ENCODE peak calls at places on chromosomes 2 and 18, in eight cellular contexts. G, U, F, L, X, M, T and E are unnamed samples.

GRCh38 chr2:23642516-23642915 is 257.5 kb downstream of the KLHL29 start:
- DNase-seq in L (no peak), U (peak), G (no peak), X (no peak), M (no peak), F (no peak), T (no peak), E (no peak)

GRCh38 chr2:168119519-168120141 is 127.8 kb downstream of the STK39 start:
- DNase-seq in L (no peak), F (no peak), X (peak), G (no peak), M (no peak), U (no peak), T (no peak), E (no peak)

GRCh38 chr2:40244251-40245010 is 207.5 kb downstream of the SLC8A1 start:
- DNase-seq in F (peak), L (peak), U (peak), M (peak), T (no peak), X (no peak), G (no peak), E (peak)

GRCh38 chr2:74010087-74010541 is 25.4 kb downstream of the TET3 start:
- DNase-seq in G (no peak), U (no peak), F (no peak), M (no peak), X (no peak), T (no peak), L (peak), E (peak)

GRCh38 chr18:51491678-51492372 is 294.3 kb upstream of the MEX3C start:
- DNase-seq in G (no peak), M (no peak), L (no peak), X (no peak), F (no peak), T (no peak), U (no peak), E (no peak)

GRCh38 chr18:22286576-22286975 is 117.2 kb downstream of the GATA6 start:
- DNase-seq in T (no peak), G (no peak), X (no peak), M (no peak), F (no peak), U (peak), L (peak), E (peak)

GRCh38 chr2:231820786-231821303 is 34.6 kb downstream of the COPS7B start:
- DNase-seq in M (no peak), U (no peak), F (no peak), X (no peak), G (no peak), T (peak), L (no peak), E (no peak)

GRCh38 chr2:161036926-161037325 is 123.3 kb upstream of the TANK start:
- DNase-seq in T (no peak), U (no peak), G (no peak), M (no peak), L (no peak), X (no peak), F (no peak), E (no peak)

GRCh38 chr2:208359632-208359986 is 47.0 kb upstream of the PTH2R start:
- DNase-seq in M (no peak), L (no peak), U (peak), X (no peak), T (no peak), F (no peak), G (no peak), E (no peak)

GRCh38 chr2:1051075-1051474 is 100.4 kb downstream of the SNTG2 start:
- DNase-seq in X (no peak), U (no peak), G (no peak), F (no peak), L (no peak), T (no peak), M (no peak), E (no peak)

GRCh38 chr2:6103372-6103771 is 411.2 kb downstream of the SOX11 start:
- DNase-seq in T (no peak), X (no peak), L (no peak), G (no peak), U (no peak), F (no peak), M (no peak), E (no peak)

GRCh38 chr2:225471492-225471891 is 72.0 kb downstream of the NYAP2 start:
- DNase-seq in X (no peak), U (no peak), M (no peak), L (no peak), T (no peak), G (no peak), F (no peak), E (no peak)

GRCh38 chr2:186561467-186562208 is 28.2 kb upstream of the ITGAV start:
- DNase-seq in T (no peak), U (no peak), G (no peak), F (no peak), M (no peak), X (no peak), L (no peak), E (no peak)

GRCh38 chr2:172745636-172746035 is 10.0 kb downstream of the RAPGEF4 start:
- DNase-seq in U (no peak), M (no peak), F (no peak), G (no peak), X (no peak), L (no peak), T (no peak), E (no peak)

GRCh38 chr2:219570924-219571310 is 422 bp downstream of the OBSL1 start:
- DNase-seq in U (no peak), F (no peak), L (no peak), X (no peak), T (no peak), G (no peak), M (no peak), E (no peak)

GRCh38 chr2:173414823-173415322 is 60.2 kb downstream of the CDCA7 start:
- DNase-seq in G (no peak), X (no peak), T (no peak), M (no peak), L (no peak), F (no peak), U (no peak), E (no peak)

GRCh38 chr2:11827547-11827946 is 81.1 kb downstream of the LPIN1 start:
- DNase-seq in U (no peak), F (no peak), L (no peak), X (no peak), T (no peak), M (no peak), G (no peak), E (no peak)

GRCh38 chr2:112259509-112260294 is 4.9 kb upstream of the ZC3H8 start:
- DNase-seq in T (no peak), M (peak), L (peak), X (peak), U (peak), G (peak), F (peak), E (peak)

GRCh38 chr2:131148426-131148825 is 43.3 kb downstream of the PLEKHB2 start:
- DNase-seq in M (no peak), X (no peak), G (no peak), U (no peak), F (no peak), L (no peak), T (no peak), E (no peak)

GRCh38 chr2:55809875-55810620 is 113.5 kb downstream of the EFEMP1 start:
- DNase-seq in L (no peak), X (no peak), M (peak), G (no peak), F (peak), U (peak), T (no peak), E (no peak)

GRCh38 chr2:175366814-175367213 is 185.3 kb upstream of the ATP5MC3 start:
- DNase-seq in G (no peak), F (no peak), T (peak), L (no peak), M (no peak), X (no peak), U (no peak), E (no peak)

GRCh38 chr18:69282371-69282770 is 118.3 kb upstream of the DOK6 start:
- DNase-seq in X (no peak), F (no peak), L (no peak), G (no peak), M (no peak), T (no peak), U (no peak), E (no peak)

GRCh38 chr2:144048631-144049060 is 471.3 kb downstream of the ZEB2 start:
- DNase-seq in F (no peak), L (no peak), U (no peak), T (no peak), X (no peak), M (no peak), G (no peak), E (no peak)

GRCh38 chr2:240962371-240963064 is 35.9 kb upstream of the SNED1 start:
- DNase-seq in T (no peak), L (peak), U (peak), M (peak), F (peak), G (peak), X (no peak), E (peak)

GRCh38 chr2:144642106-144642505 is 122.2 kb upstream of the ZEB2 start:
- DNase-seq in L (no peak), G (no peak), T (no peak), U (no peak), M (no peak), F (no peak), X (no peak), E (no peak)

GRCh38 chr2:26535663-26536275 is 57.8 kb upstream of the OTOF start:
- DNase-seq in M (no peak), F (no peak), L (no peak), X (no peak), T (no peak), G (no peak), U (no peak), E (no peak)

GRCh38 chr2:39731546-39731945 is 47.5 kb downstream of the THUMPD2 start:
- DNase-seq in L (no peak), F (no peak), M (no peak), X (no peak), T (no peak), U (no peak), G (no peak), E (no peak)

GRCh38 chr2:220219371-220219770 is 591.9 kb downstream of the SLC4A3 start:
- DNase-seq in U (no peak), F (no peak), M (no peak), T (no peak), G (no peak), L (no peak), X (no peak), E (no peak)

GRCh38 chr2:219987830-219988229 is 360.4 kb downstream of the SLC4A3 start:
- DNase-seq in X (no peak), M (no peak), F (no peak), L (no peak), T (no peak), G (peak), U (no peak), E (no peak)

GRCh38 chr2:98515571-98515927 is 70.9 kb downstream of the INPP4A start:
- DNase-seq in M (no peak), F (no peak), U (no peak), G (no peak), T (peak), X (no peak), L (no peak), E (no peak)

GRCh38 chr18:58102020-58102419 is 58.0 kb downstream of the NEDD4L start:
- DNase-seq in T (no peak), L (no peak), U (no peak), F (no peak), G (no peak), M (no peak), X (no peak), E (no peak)

GRCh38 chr2:240920783-240921231 is 14.7 kb downstream of the CROCC2 start:
- DNase-seq in X (no peak), G (no peak), T (no peak), L (no peak), F (peak), U (peak), M (peak), E (peak)

GRCh38 chr18:8264861-8265411 is 344.3 kb upstream of the RAB12 start:
- DNase-seq in L (no peak), F (no peak), T (peak), G (no peak), X (no peak), M (no peak), U (no peak), E (no peak)

GRCh38 chr2:160747771-160748170 is 254.2 kb upstream of the RBMS1 start:
- DNase-seq in X (no peak), U (no peak), F (no peak), T (no peak), M (no peak), G (no peak), L (no peak), E (no peak)

GRCh38 chr18:11726556-11726955 is 37.5 kb downstream of the GNAL start:
- DNase-seq in F (no peak), M (no peak), T (no peak), X (no peak), L (no peak), U (no peak), G (no peak), E (no peak)

GRCh38 chr2:205768815-205769493 is 86.7 kb downstream of the NRP2 start:
- DNase-seq in U (no peak), L (no peak), T (no peak), X (no peak), F (no peak), M (no peak), G (no peak), E (no peak)

GRCh38 chr2:205771063-205771462 is 88.8 kb downstream of the NRP2 start:
- DNase-seq in F (no peak), L (no peak), T (no peak), X (no peak), G (no peak), M (no peak), U (no peak), E (no peak)

GRCh38 chr2:205769494-205769848 is 87.2 kb downstream of the NRP2 start:
- DNase-seq in G (no peak), X (no peak), U (no peak), T (no peak), L (no peak), F (no peak), M (no peak), E (no peak)

GRCh38 chr2:205770557-205770956 is 88.3 kb downstream of the NRP2 start:
- DNase-seq in T (no peak), U (no peak), L (no peak), M (no peak), F (no peak), G (no peak), X (no peak), E (no peak)

GRCh38 chr2:205769879-205770278 is 87.6 kb downstream of the NRP2 start:
- DNase-seq in T (no peak), U (no peak), M (no peak), G (no peak), X (no peak), F (no peak), L (no peak), E (no peak)
- H3K4me3 ChIP-seq in T (no peak), U (no peak), M (no peak), G (no peak), X (no peak), F (no peak), L (no peak), E (no peak)

GRCh38 chr18:77054606-77055428 is 77.8 kb downstream of the MBP start:
- DNase-seq in U (peak), M (peak), X (peak), G (peak), L (peak), F (peak), T (no peak), E (peak)
- TF ChIP-seq CTCF in U (peak), M (peak), X (peak), G (no peak), L (no peak), F (peak), T (peak), E (peak)

DNA sequence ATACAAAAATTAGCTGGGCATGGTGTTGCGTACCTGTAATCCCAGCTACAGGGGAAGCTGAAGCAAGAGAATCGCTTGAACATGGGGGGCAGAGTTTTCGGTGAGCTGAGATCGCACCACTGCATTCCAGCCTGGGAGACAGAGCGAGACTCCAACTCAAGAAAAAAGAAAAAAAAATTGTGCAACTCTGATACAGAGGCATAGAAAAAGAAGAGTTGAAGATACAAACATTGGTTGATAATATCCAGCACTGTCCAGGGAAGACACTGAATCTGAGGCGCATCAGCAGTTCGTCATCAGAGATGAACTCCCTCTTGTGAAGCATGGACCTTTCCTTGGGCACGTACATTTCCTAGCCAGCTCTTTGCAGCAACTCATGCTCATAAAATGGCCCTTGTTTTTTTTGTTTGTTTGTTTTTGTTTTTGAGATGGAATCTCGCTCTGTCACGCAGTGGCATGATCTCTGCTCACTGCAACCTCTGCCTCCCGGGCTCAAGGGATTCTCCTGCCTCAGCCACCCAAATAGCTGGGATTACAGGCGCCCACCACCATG is 16.7 kb upstream of the GALM start:
- DNase-seq in X (no peak), L (no peak), T (no peak), M (no peak), F (no peak), U (no peak), G (no peak), E (no peak)
- H3K4me3 ChIP-seq in X (no peak), L (no peak), T (no peak), M (no peak), F (no peak), U (no peak), G (no peak), E (no peak)

DNA sequence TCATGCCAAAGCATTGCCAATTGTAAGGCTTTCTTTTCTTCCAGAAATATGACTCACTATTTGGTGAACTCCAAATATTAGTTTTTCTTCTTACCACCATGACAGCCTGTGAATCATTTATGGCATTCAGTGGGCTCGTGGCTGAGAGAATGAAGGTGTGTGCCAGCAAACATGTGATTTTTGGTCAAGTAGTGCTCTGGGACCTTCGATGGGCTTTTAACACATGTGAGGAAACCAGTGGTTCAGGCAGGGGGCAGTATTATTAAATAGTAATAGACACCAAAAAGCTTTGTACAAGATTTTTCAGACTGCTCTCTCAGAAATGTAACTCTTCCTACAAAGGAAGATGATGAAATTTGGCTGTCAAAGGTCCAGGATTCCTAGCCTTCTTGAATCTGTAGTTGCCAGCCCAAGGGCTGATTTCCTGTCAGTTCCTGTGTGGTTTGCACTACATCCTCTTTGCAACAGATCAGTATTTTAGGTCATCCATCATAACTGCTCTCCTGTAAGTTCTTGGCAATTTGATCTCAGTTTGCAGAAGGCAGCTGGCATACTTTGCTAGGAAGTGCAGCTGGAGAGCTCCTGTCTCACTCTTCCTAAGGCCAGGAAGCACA is 64.3 kb downstream of the BABAM2 start:
- DNase-seq in F (peak), U (no peak), G (peak), T (peak), X (peak), M (no peak), L (no peak), E (no peak)
- TF ChIP-seq CTCF in F (peak), U (peak), G (no peak), T (peak), X (no peak), M (peak), L (no peak), E (peak)

GRCh38 chr2:118878531-118879149 is 31.2 kb upstream of the EN1 start:
- DNase-seq in M (no peak), X (no peak), U (no peak), G (no peak), T (peak), L (no peak), F (no peak), E (no peak)

GRCh38 chr2:118881490-118882129 is 34.2 kb upstream of the EN1 start:
- DNase-seq in U (no peak), X (peak), G (no peak), L (peak), M (no peak), F (no peak), T (peak), E (no peak)

GRCh38 chr2:118882693-118883336 is 35.4 kb upstream of the EN1 start:
- DNase-seq in U (peak), T (peak), G (no peak), X (peak), F (peak), M (peak), L (peak), E (peak)
- H3K4me3 ChIP-seq in U (no peak), T (no peak), G (peak), X (peak), F (no peak), M (peak), L (no peak), E (peak)

GRCh38 chr2:58047969-58048368 is 1.4 kb downstream of the VRK2 start:
- DNase-seq in F (no peak), X (no peak), U (no peak), T (no peak), M (no peak), L (no peak), G (no peak), E (no peak)

GRCh38 chr2:58045580-58046334 is 849 bp upstream of the VRK2 start:
- DNase-seq in G (no peak), M (no peak), U (peak), T (no peak), X (no peak), F (no peak), L (peak), E (peak)

GRCh38 chr2:58046335-58046584 is 346 bp upstream of the VRK2 start:
- DNase-seq in M (no peak), G (no peak), F (no peak), T (no peak), U (no peak), L (no peak), X (no peak), E (no peak)

GRCh38 chr2:58047373-58047674 is 718 bp downstream of the VRK2 start:
- DNase-seq in F (no peak), U (no peak), T (no peak), G (no peak), M (no peak), X (no peak), L (no peak), E (no peak)

GRCh38 chr2:58046585-58047372 is at the start of gene VRK2:
- DNase-seq in T (peak), L (peak), F (peak), X (peak), M (peak), U (peak), G (peak), E (peak)
- TF ChIP-seq CTCF in T (peak), L (no peak), F (no peak), X (no peak), M (peak), U (peak), G (no peak), E (no peak)

DNA sequence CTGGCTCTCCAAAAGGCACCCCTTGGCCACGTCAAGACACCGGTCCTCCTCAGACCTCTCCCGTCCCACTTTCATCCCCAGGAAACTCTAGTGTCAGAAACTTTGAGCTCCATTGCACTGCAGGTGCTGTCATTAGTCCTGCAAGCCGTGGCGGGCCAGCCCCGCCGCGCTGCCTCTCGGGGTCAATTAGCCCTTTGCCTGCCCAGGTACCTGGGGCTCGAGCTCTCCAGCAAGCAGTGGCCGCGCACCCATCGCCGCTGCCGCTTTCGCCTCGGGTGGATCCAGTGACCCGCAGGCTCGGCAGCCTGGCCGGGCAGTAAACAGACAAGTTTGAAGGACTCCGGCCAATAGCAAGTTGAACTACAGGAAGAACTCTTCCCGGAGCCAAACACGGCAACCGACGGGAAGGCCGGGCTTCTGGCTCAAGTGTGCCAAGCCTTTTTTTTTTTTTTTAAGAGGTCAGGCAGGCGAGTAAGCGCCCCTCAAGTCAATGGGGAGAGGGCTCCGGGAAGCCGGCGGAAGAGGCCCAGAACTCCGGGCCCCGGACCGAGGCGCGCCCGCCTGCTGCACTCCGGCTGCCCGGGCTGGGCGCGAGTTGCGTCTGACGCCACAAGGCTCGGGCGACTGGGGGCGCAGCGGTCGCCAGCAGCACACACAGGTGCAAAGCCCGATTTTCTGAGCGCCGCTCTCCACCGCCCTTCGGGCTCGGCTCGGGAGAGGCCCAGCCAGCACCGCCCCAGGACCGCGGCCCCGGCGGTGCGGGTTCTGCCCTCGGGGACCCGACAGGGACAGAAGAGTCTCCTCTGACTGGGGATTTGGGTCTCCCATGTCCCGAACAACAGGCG is 1.1 kb downstream of the ERBB4 start:
- DNase-seq in T (no peak), X (no peak), U (peak), F (no peak), G (peak), M (peak), L (peak), E (peak)
- H3K4me3 ChIP-seq in T (peak), X (no peak), U (peak), F (peak), G (peak), M (peak), L (no peak), E (peak)